ENCODE peak calls at places on chromosomes 1 and 21, in nine cellular contexts. One of them, this sample, is unnamed.

GRCh38 chr1:109788695-109789521 is 25.2 kb upstream of the EPS8L3 start:
- DNase-seq in IMR-90: no peak
- DNase-seq in Peyer's patch: peak; percentile 45
- DNase-seq in ovary: peak; percentile 29
- DNase-seq in body of pancreas: no peak
- DNase-seq in breast epithelium: peak; percentile 30
- DNase-seq in endothelial cell of umbilical vein: no peak
- DNase-seq in heart left ventricle: no peak
- DNase-seq in uterus: peak; percentile 12
- DNase-seq in this sample: peak; percentile 11

GRCh38 chr1:191290441-191290840 is 812.8 kb upstream of the BRINP3 start:
- DNase-seq in IMR-90: no peak
- DNase-seq in Peyer's patch: no peak
- DNase-seq in ovary: no peak
- DNase-seq in body of pancreas: no peak
- DNase-seq in breast epithelium: no peak
- DNase-seq in endothelial cell of umbilical vein: no peak
- DNase-seq in heart left ventricle: no peak
- DNase-seq in uterus: no peak
- DNase-seq in this sample: no peak

GRCh38 chr1:233700338-233700737 is 86.4 kb downstream of the KCNK1 start:
- DNase-seq in IMR-90: no peak
- DNase-seq in Peyer's patch: no peak
- DNase-seq in ovary: no peak
- DNase-seq in body of pancreas: no peak
- DNase-seq in breast epithelium: no peak
- DNase-seq in endothelial cell of umbilical vein: no peak
- DNase-seq in heart left ventricle: no peak
- DNase-seq in uterus: no peak
- DNase-seq in this sample: no peak

GRCh38 chr21:42570841-42571387 is 57.3 kb downstream of the SLC37A1 start:
- DNase-seq in IMR-90: no peak
- DNase-seq in Peyer's patch: peak; percentile 48
- DNase-seq in ovary: peak; percentile 27
- DNase-seq in body of pancreas: peak; percentile 24
- DNase-seq in breast epithelium: peak; percentile 73
- DNase-seq in endothelial cell of umbilical vein: no peak
- DNase-seq in heart left ventricle: peak; percentile 56
- DNase-seq in uterus: peak; percentile 8
- DNase-seq in this sample: peak; percentile 16

GRCh38 chr1:76268341-76268740 is 193.8 kb downstream of the ST6GALNAC3 start:
- DNase-seq in IMR-90: no peak
- DNase-seq in Peyer's patch: no peak
- DNase-seq in ovary: no peak
- DNase-seq in body of pancreas: no peak
- DNase-seq in breast epithelium: no peak
- DNase-seq in endothelial cell of umbilical vein: no peak
- DNase-seq in heart left ventricle: no peak
- DNase-seq in uterus: no peak
- DNase-seq in this sample: no peak

GRCh38 chr1:203480525-203481084 is 5.0 kb downstream of the PRELP start:
- DNase-seq in IMR-90: peak; percentile 97
- DNase-seq in Peyer's patch: peak; percentile 88
- DNase-seq in ovary: peak; percentile 87
- DNase-seq in body of pancreas: peak; percentile 69
- DNase-seq in breast epithelium: peak; percentile 74
- DNase-seq in endothelial cell of umbilical vein: peak; percentile 40
- DNase-seq in heart left ventricle: peak; percentile 82
- DNase-seq in uterus: peak; percentile 83
- DNase-seq in this sample: peak; percentile 25

GRCh38 chr1:208527197-208527596 is 283.0 kb upstream of the PLXNA2 start:
- DNase-seq in IMR-90: no peak
- DNase-seq in Peyer's patch: no peak
- DNase-seq in ovary: no peak
- DNase-seq in body of pancreas: no peak
- DNase-seq in breast epithelium: no peak
- DNase-seq in endothelial cell of umbilical vein: no peak
- DNase-seq in heart left ventricle: no peak
- DNase-seq in uterus: no peak
- DNase-seq in this sample: no peak

GRCh38 chr1:11488201-11488770 is 9.3 kb downstream of the DISP3 start:
- DNase-seq in IMR-90: no peak
- DNase-seq in Peyer's patch: no peak
- DNase-seq in ovary: no peak
- DNase-seq in body of pancreas: no peak
- DNase-seq in breast epithelium: no peak
- DNase-seq in endothelial cell of umbilical vein: no peak
- DNase-seq in heart left ventricle: no peak
- DNase-seq in uterus: no peak
- DNase-seq in this sample: no peak

GRCh38 chr1:160494620-160495019 is 28.4 kb downstream of the SLAMF6 start:
- DNase-seq in IMR-90: no peak
- DNase-seq in Peyer's patch: no peak
- DNase-seq in ovary: no peak
- DNase-seq in body of pancreas: no peak
- DNase-seq in breast epithelium: no peak
- DNase-seq in endothelial cell of umbilical vein: no peak
- DNase-seq in heart left ventricle: no peak
- DNase-seq in uterus: no peak
- DNase-seq in this sample: no peak
- TF ChIP-seq CTCF in IMR-90: no peak
- TF ChIP-seq CTCF in Peyer's patch: no peak
- TF ChIP-seq CTCF in ovary: no peak
- TF ChIP-seq CTCF in body of pancreas: peak; percentile 26
- TF ChIP-seq CTCF in breast epithelium: no peak
- TF ChIP-seq CTCF in endothelial cell of umbilical vein: no peak
- TF ChIP-seq CTCF in heart left ventricle: no peak
- TF ChIP-seq CTCF in uterus: no peak
- TF ChIP-seq CTCF in this sample: no peak

GRCh38 chr1:156492591-156493080 is 7.9 kb downstream of the MEF2D start:
- DNase-seq in IMR-90: no peak
- DNase-seq in Peyer's patch: peak; percentile 88
- DNase-seq in ovary: no peak
- DNase-seq in body of pancreas: no peak
- DNase-seq in breast epithelium: no peak
- DNase-seq in endothelial cell of umbilical vein: no peak
- DNase-seq in heart left ventricle: peak; percentile 66
- DNase-seq in uterus: no peak
- DNase-seq in this sample: peak; percentile 68

GRCh38 chr1:156491151-156491949 is 9.2 kb downstream of the MEF2D start:
- DNase-seq in IMR-90: no peak
- DNase-seq in Peyer's patch: no peak
- DNase-seq in ovary: no peak
- DNase-seq in body of pancreas: no peak
- DNase-seq in breast epithelium: no peak
- DNase-seq in endothelial cell of umbilical vein: no peak
- DNase-seq in heart left ventricle: peak; percentile 37
- DNase-seq in uterus: no peak
- DNase-seq in this sample: no peak

GRCh38 chr1:156493154-156493631 is 7.4 kb downstream of the MEF2D start:
- DNase-seq in IMR-90: no peak
- DNase-seq in Peyer's patch: no peak
- DNase-seq in ovary: no peak
- DNase-seq in body of pancreas: peak; percentile 84
- DNase-seq in breast epithelium: no peak
- DNase-seq in endothelial cell of umbilical vein: no peak
- DNase-seq in heart left ventricle: peak; percentile 67
- DNase-seq in uterus: no peak
- DNase-seq in this sample: no peak

GRCh38 chr1:156490401-156491032 is 10.1 kb downstream of the MEF2D start:
- DNase-seq in IMR-90: no peak
- DNase-seq in Peyer's patch: no peak
- DNase-seq in ovary: peak; percentile 60
- DNase-seq in body of pancreas: no peak
- DNase-seq in breast epithelium: no peak
- DNase-seq in endothelial cell of umbilical vein: no peak
- DNase-seq in heart left ventricle: peak; percentile 63
- DNase-seq in uterus: peak; percentile 57
- DNase-seq in this sample: no peak

DNA sequence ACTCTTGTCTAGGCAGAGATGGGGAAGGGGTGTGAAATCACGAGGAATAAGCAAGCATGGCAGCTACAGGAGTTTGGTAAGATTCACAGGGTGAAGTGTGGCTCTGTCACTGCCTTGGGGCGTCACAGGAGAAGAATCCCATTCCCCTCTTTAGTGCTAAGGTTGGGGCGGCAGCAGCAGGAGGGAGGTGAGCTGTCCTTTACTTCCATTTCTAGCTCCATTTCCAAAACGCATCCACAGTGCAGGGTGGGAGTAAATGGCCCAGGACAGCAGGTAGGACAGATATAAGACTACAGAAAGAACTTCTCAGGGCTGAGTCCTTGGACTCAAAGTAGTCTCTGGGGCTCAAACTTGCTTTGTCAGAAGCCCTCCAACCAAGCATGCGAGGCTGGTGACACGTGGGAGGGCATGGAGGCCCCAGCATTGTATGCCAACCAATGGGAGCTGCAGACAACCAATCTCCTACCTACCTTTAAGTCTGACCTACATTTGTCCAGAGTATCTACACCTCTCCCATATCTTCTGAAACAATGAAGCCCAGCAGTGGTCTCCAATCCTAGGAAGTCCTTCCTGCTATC is 8.5 kb downstream of the MEF2D start:
- DNase-seq in IMR-90: no peak
- DNase-seq in Peyer's patch: no peak
- DNase-seq in ovary: no peak
- DNase-seq in body of pancreas: no peak
- DNase-seq in breast epithelium: no peak
- DNase-seq in endothelial cell of umbilical vein: no peak
- DNase-seq in heart left ventricle: peak; percentile 26
- DNase-seq in uterus: no peak
- DNase-seq in this sample: no peak
- TF ChIP-seq POLR2A in IMR-90: no peak
- TF ChIP-seq POLR2A in Peyer's patch: no peak
- TF ChIP-seq POLR2A in ovary: no peak
- TF ChIP-seq POLR2A in body of pancreas: no peak
- TF ChIP-seq POLR2A in breast epithelium: no peak
- TF ChIP-seq POLR2A in endothelial cell of umbilical vein: no peak
- TF ChIP-seq POLR2A in heart left ventricle: no peak
- TF ChIP-seq POLR2A in uterus: no peak
- TF ChIP-seq POLR2A in this sample: no peak

DNA sequence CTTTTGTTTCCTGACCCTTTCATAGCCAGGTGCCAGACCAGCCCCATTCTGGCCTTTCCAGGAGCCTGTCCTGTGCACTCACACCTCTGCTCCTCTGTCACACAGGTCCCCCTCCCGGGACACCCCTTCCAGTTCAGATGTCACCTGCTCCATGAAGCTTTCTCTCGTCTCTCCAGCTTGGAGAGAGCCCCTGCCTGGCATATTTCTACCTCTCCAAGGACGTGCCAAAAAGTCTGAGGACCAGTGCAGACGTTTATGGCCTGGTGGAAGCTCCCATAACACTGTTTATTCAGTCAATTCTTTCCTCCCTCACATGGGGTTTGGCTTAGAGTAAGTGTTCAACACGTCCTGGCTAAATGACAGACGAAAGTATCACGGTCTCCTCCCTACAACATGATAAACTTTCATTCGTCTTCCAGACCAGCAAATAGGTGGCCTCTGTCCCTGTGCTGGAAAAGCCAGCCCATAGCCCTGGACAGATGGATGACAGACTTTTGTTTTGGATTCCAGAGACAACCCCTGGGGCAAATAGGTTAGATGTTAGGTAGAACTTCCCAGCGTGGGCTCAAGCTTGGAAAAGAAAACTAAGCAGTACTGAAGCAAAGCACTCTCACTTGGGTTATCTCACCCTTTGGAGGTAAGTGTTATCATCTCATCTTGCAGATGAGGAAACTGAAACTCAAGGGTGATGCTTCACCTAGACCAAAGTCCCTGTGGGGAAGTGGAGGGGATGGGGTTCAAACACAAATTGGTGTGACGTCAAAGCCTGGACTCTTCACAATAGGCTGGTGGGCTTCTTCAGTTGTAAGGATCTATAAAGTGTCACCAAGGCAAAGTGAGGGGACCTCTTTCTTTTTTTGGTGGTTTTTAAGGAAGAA is 52.9 kb upstream of the ECE1 start:
- DNase-seq in IMR-90: no peak
- DNase-seq in Peyer's patch: no peak
- DNase-seq in ovary: no peak
- DNase-seq in body of pancreas: no peak
- DNase-seq in breast epithelium: no peak
- DNase-seq in endothelial cell of umbilical vein: peak; percentile 35
- DNase-seq in heart left ventricle: no peak
- DNase-seq in uterus: no peak
- DNase-seq in this sample: no peak
- H3K4me1 ChIP-seq in IMR-90: peaks cover 54% of the 10 kb centered on the region
- H3K4me1 ChIP-seq in Peyer's patch: peaks cover 25% of the 10 kb centered on the region
- H3K4me1 ChIP-seq in ovary: peaks cover 31% of the 10 kb centered on the region
- H3K4me1 ChIP-seq in body of pancreas: peaks cover 67% of the 10 kb centered on the region
- H3K4me1 ChIP-seq in breast epithelium: peaks cover 18% of the 10 kb centered on the region
- H3K4me1 ChIP-seq in endothelial cell of umbilical vein: peaks cover 55% of the 10 kb centered on the region
- H3K4me1 ChIP-seq in heart left ventricle: peaks cover 42% of the 10 kb centered on the region
- H3K4me1 ChIP-seq in uterus: peaks cover 30% of the 10 kb centered on the region
- H3K4me1 ChIP-seq in this sample: peaks cover 56% of the 10 kb centered on the region

GRCh38 chr1:230103341-230104173 is 36.5 kb downstream of the GALNT2 start:
- DNase-seq in IMR-90: peak; percentile 59
- DNase-seq in Peyer's patch: no peak
- DNase-seq in ovary: no peak
- DNase-seq in body of pancreas: no peak
- DNase-seq in breast epithelium: no peak
- DNase-seq in endothelial cell of umbilical vein: no peak
- DNase-seq in heart left ventricle: no peak
- DNase-seq in uterus: no peak
- DNase-seq in this sample: no peak

GRCh38 chr1:230102472-230102871 is 35.4 kb downstream of the GALNT2 start:
- DNase-seq in IMR-90: no peak
- DNase-seq in Peyer's patch: no peak
- DNase-seq in ovary: no peak
- DNase-seq in body of pancreas: no peak
- DNase-seq in breast epithelium: no peak
- DNase-seq in endothelial cell of umbilical vein: no peak
- DNase-seq in heart left ventricle: no peak
- DNase-seq in uterus: no peak
- DNase-seq in this sample: no peak

GRCh38 chr1:230105754-230106625 is 39.0 kb downstream of the GALNT2 start:
- DNase-seq in IMR-90: peak; percentile 85
- DNase-seq in Peyer's patch: peak; percentile 70
- DNase-seq in ovary: no peak
- DNase-seq in body of pancreas: peak; percentile 73
- DNase-seq in breast epithelium: no peak
- DNase-seq in endothelial cell of umbilical vein: peak; percentile 68
- DNase-seq in heart left ventricle: no peak
- DNase-seq in uterus: no peak
- DNase-seq in this sample: peak; percentile 72

GRCh38 chr1:230105245-230105753 is 38.3 kb downstream of the GALNT2 start:
- DNase-seq in IMR-90: no peak
- DNase-seq in Peyer's patch: no peak
- DNase-seq in ovary: no peak
- DNase-seq in body of pancreas: no peak
- DNase-seq in breast epithelium: no peak
- DNase-seq in endothelial cell of umbilical vein: no peak
- DNase-seq in heart left ventricle: no peak
- DNase-seq in uterus: no peak
- DNase-seq in this sample: no peak

DNA sequence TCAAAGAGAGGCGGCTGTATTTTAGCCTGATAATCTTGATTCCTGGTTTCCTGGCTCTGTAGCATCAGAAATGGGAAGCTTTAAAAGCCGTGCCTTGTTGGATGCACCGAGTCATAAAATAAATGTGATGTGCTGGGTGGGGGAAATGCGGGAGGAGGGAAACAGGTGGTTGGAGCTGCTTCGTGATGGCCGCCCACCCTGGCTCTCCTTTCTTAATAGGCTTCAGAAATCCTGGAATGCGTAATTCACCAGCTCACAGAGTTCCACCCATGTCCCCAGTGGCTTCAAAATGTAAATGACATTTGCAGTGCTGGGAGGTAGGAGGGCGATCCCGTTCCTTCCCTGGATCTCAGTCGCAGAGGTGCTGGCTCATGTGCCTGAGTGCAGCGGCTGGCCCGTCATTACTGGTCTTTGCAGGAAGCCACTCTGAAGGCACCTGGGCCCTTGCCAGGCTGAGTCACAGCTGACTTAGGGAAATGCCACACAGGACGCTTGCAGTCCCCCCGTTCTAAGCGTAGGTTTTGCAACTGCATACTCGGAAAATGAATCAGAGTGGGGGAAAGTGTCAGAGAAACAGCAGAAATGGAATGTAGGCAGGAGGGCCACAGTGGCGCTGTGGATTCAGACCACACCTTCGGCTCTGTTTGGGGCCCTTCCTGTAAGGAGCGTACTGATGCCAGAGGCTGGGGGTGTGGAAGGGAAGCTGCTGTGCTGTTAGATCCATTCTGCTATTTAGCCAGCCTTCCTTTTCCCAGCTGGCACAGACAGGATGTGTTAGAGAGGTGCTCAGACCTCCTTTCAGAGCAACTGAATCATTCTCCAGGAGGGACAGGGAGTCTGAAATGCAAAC is 37.6 kb downstream of the GALNT2 start:
- DNase-seq in IMR-90: peak; percentile 100
- DNase-seq in Peyer's patch: peak; percentile 97
- DNase-seq in ovary: peak; percentile 80
- DNase-seq in body of pancreas: peak; percentile 99
- DNase-seq in breast epithelium: peak; percentile 94
- DNase-seq in endothelial cell of umbilical vein: peak; percentile 96
- DNase-seq in heart left ventricle: peak; percentile 94
- DNase-seq in uterus: peak; percentile 89
- DNase-seq in this sample: peak; percentile 96
- TF ChIP-seq CTCF in IMR-90: no peak
- TF ChIP-seq CTCF in Peyer's patch: no peak
- TF ChIP-seq CTCF in ovary: no peak
- TF ChIP-seq CTCF in body of pancreas: peak; percentile 10
- TF ChIP-seq CTCF in breast epithelium: no peak
- TF ChIP-seq CTCF in endothelial cell of umbilical vein: no peak
- TF ChIP-seq CTCF in heart left ventricle: no peak
- TF ChIP-seq CTCF in uterus: no peak
- TF ChIP-seq CTCF in this sample: no peak

This sample was measured in adrenal gland.